ENCODE peak calls at places on chromosomes 5 and 9, in eight cellular contexts. K is AG08395; S is psoas muscle; T is OCI-LY7; D is activated naive CD4-positive, alpha-beta T cell treated with anti-CD3 and anti-CD28 coated beads, Interleukin-2, amount 10 ng/mL, durations not matched to agents 7 days and 5 days; W is NT2/D1; Z is HTR-8/SVneo; H is left lung. G is an unnamed sample.

GRCh38 chr9:111926421-111926875 is 29.8 kb downstream of the UGCG start:
- DNase-seq in K (no peak), W (no peak), H (no peak), Z (peak), S (peak), D (peak), T (peak), G (no peak)

GRCh38 chr9:21752003-21752402 is 50.4 kb upstream of the MTAP start:
- DNase-seq in S (no peak), D (no peak), T (no peak), Z (no peak), W (peak), K (no peak), H (no peak), G (no peak)

GRCh38 chr9:73081979-73082657 is 69.5 kb upstream of the ANXA1 start:
- DNase-seq in Z (peak), D (no peak), H (no peak), W (peak), T (peak), S (no peak), K (peak), G (peak)

GRCh38 chr9:135048046-135048757 is 39.3 kb upstream of the OLFM1 start:
- DNase-seq in H (no peak), T (no peak), K (no peak), D (no peak), Z (no peak), S (no peak), W (no peak), G (no peak)

GRCh38 chr9:124805186-124805585 is 28.3 kb downstream of the OLFML2A start:
- DNase-seq in T (no peak), Z (no peak), K (no peak), H (no peak), S (no peak), D (no peak), W (no peak), G (no peak)

GRCh38 chr5:91162534-91163381 is 220.4 kb downstream of the ARRDC3 start:
- DNase-seq in T (no peak), Z (peak), D (peak), S (peak), H (no peak), W (no peak), K (peak), G (peak)

GRCh38 chr9:89154651-89155336 is 23.8 kb downstream of the SHC3 start:
- DNase-seq in K (peak), S (no peak), D (no peak), W (no peak), T (no peak), Z (no peak), H (no peak), G (peak)

GRCh38 chr5:160009591-160009989 is 651 bp downstream of the TTC1 start:
- DNase-seq in T (peak), Z (no peak), D (no peak), K (no peak), W (no peak), S (no peak), H (no peak), G (no peak)

GRCh38 chr9:82436480-82436879 is 447.9 kb downstream of the SPATA31D1 start:
- DNase-seq in Z (no peak), T (no peak), K (no peak), H (no peak), D (no peak), W (no peak), S (no peak), G (no peak)

GRCh38 chr9:3410461-3410860 is 115.3 kb downstream of the RFX3 start:
- DNase-seq in K (no peak), H (no peak), Z (no peak), T (no peak), S (no peak), W (no peak), D (no peak), G (no peak)

GRCh38 chr9:3124006-3124405 is 280.1 kb upstream of the PUM3 start:
- DNase-seq in S (no peak), K (no peak), W (peak), Z (no peak), T (no peak), D (no peak), H (no peak), G (no peak)

GRCh38 chr9:91810286-91810905 is 139.6 kb downstream of the ROR2 start:
- DNase-seq in W (no peak), H (no peak), T (no peak), D (no peak), S (no peak), K (no peak), Z (no peak), G (no peak)

GRCh38 chr9:100324594-100325200 is 28.0 kb downstream of the TEX10 start:
- DNase-seq in T (peak), S (no peak), H (no peak), W (no peak), K (peak), D (no peak), Z (peak), G (peak)

GRCh38 chr5:135846311-135846710 is 11.8 kb downstream of the SLC25A48 start:
- DNase-seq in H (no peak), K (no peak), Z (no peak), T (no peak), D (no peak), W (no peak), S (no peak), G (no peak)

GRCh38 chr9:119611564-119611963 is 242.3 kb upstream of the BRINP1 start:
- DNase-seq in S (no peak), Z (no peak), T (no peak), K (no peak), H (no peak), D (no peak), W (no peak), G (no peak)

GRCh38 chr5:91499943-91500531 is 116.9 kb upstream of the ARRDC3 start:
- DNase-seq in W (peak), D (no peak), Z (peak), K (peak), S (no peak), T (peak), H (no peak), G (peak)

GRCh38 chr9:96141666-96142065 is 160.3 kb downstream of the HSD17B3 start:
- DNase-seq in S (no peak), Z (no peak), K (peak), H (no peak), D (no peak), W (no peak), T (no peak), G (no peak)

GRCh38 chr5:79938468-79938867 is 52.6 kb downstream of the MTX3 start:
- DNase-seq in T (no peak), W (no peak), Z (no peak), S (no peak), D (peak), K (no peak), H (no peak), G (no peak)

GRCh38 chr5:34011521-34011920 is 3.7 kb upstream of the AMACR start:
- DNase-seq in D (no peak), K (no peak), T (no peak), S (no peak), Z (no peak), H (no peak), W (no peak), G (no peak)

GRCh38 chr5:7745882-7746735 is 104.8 kb downstream of the CFAP90 start:
- DNase-seq in W (peak), H (no peak), K (peak), T (peak), S (peak), Z (peak), D (peak), G (peak)

GRCh38 chr5:139746691-139747582 is 48.7 kb upstream of the PSD2 start:
- DNase-seq in D (peak), S (peak), T (peak), Z (no peak), W (no peak), H (peak), K (no peak), G (no peak)

GRCh38 chr5:172115541-172115982 is 72.5 kb downstream of the STK10 start:
- DNase-seq in T (peak), H (no peak), W (no peak), S (no peak), Z (no peak), K (no peak), D (peak), G (no peak)

GRCh38 chr5:110343616-110344015 is 382.9 kb downstream of the TMEM232 start:
- DNase-seq in Z (no peak), T (no peak), W (no peak), D (no peak), K (no peak), H (no peak), S (no peak), G (no peak)

GRCh38 chr5:3600106-3600997 is 4.7 kb downstream of the IRX1 start:
- DNase-seq in W (no peak), K (no peak), T (no peak), H (no peak), D (no peak), Z (no peak), S (no peak), G (no peak)

GRCh38 chr5:153159611-153160010 is 330.9 kb upstream of the GRIA1 start:
- DNase-seq in Z (no peak), D (no peak), S (no peak), T (no peak), W (no peak), K (peak), H (no peak), G (no peak)

GRCh38 chr9:110922145-110922544 is 116.1 kb downstream of the LPAR1 start:
- DNase-seq in T (no peak), K (no peak), H (no peak), Z (peak), W (no peak), D (no peak), S (no peak), G (no peak)

GRCh38 chr5:145835839-145836222 is 689 bp upstream of the PRELID2 start:
- DNase-seq in D (no peak), K (no peak), W (no peak), S (no peak), Z (no peak), H (no peak), T (no peak), G (no peak)

GRCh38 chr5:52868417-52868816 is 80.7 kb downstream of the ITGA1 start:
- DNase-seq in S (no peak), T (no peak), Z (no peak), D (no peak), W (no peak), H (no peak), K (no peak), G (no peak)

GRCh38 chr5:64149857-64150521 is 15.7 kb upstream of the RNF180 start:
- DNase-seq in T (no peak), W (no peak), H (peak), Z (no peak), S (no peak), K (no peak), D (no peak), G (no peak)

GRCh38 chr5:102796481-102796880 is 41.4 kb downstream of the PAM start:
- DNase-seq in K (no peak), Z (no peak), D (no peak), H (no peak), S (no peak), T (no peak), W (no peak), G (no peak)

GRCh38 chr5:132481243-132482211 is 9.0 kb downstream of the IRF1 start:
- DNase-seq in K (no peak), H (no peak), T (no peak), D (peak), W (no peak), Z (no peak), S (no peak), G (no peak)

G was measured in astrocyte of the cerebellum.